ENCODE peak calls at places on chromosomes 2 and 18, in seven cellular contexts. One of them, this sample, is unnamed.

GRCh38 chr18:903703-904102 is 968 bp upstream of the ADCYAP1 start:
- DNase-seq in heart left ventricle: peak
- DNase-seq in A673: peak
- DNase-seq in mammary epithelial cell: peak
- DNase-seq in CD8-positive, alpha-beta T cell: peak
- DNase-seq in cardiac muscle cell: peak
- DNase-seq in AG04450: peak
- DNase-seq in this sample: peak

GRCh38 chr2:111634050-111634784 is 249.8 kb downstream of the ANAPC1 start:
- DNase-seq in A673: no peak
- DNase-seq in AG04450: peak
- DNase-seq in mammary epithelial cell: peak
- DNase-seq in cardiac muscle cell: peak
- DNase-seq in heart left ventricle: no peak
- DNase-seq in CD8-positive, alpha-beta T cell: no peak
- DNase-seq in this sample: no peak

GRCh38 chr2:14340703-14341102 is 291.8 kb upstream of the LRATD1 start:
- DNase-seq in CD8-positive, alpha-beta T cell: no peak
- DNase-seq in heart left ventricle: no peak
- DNase-seq in cardiac muscle cell: no peak
- DNase-seq in A673: no peak
- DNase-seq in mammary epithelial cell: no peak
- DNase-seq in AG04450: no peak
- DNase-seq in this sample: no peak

GRCh38 chr2:232339121-232340081 is 39.1 kb upstream of the ALPP start:
- DNase-seq in mammary epithelial cell: no peak
- DNase-seq in AG04450: no peak
- DNase-seq in cardiac muscle cell: no peak
- DNase-seq in A673: no peak
- DNase-seq in CD8-positive, alpha-beta T cell: no peak
- DNase-seq in heart left ventricle: peak
- DNase-seq in this sample: no peak

GRCh38 chr2:145931836-145932352 is 1412.0 kb upstream of the ZEB2 start:
- DNase-seq in A673: peak
- DNase-seq in mammary epithelial cell: no peak
- DNase-seq in cardiac muscle cell: no peak
- DNase-seq in AG04450: no peak
- DNase-seq in CD8-positive, alpha-beta T cell: no peak
- DNase-seq in heart left ventricle: no peak
- DNase-seq in this sample: no peak

GRCh38 chr18:56433919-56434318 is 204.5 kb downstream of the TXNL1 start:
- DNase-seq in mammary epithelial cell: no peak
- DNase-seq in heart left ventricle: no peak
- DNase-seq in CD8-positive, alpha-beta T cell: no peak
- DNase-seq in cardiac muscle cell: no peak
- DNase-seq in AG04450: no peak
- DNase-seq in A673: no peak
- DNase-seq in this sample: no peak

GRCh38 chr2:113179446-113180045 is 5.8 kb downstream of the PSD4 start:
- DNase-seq in mammary epithelial cell: no peak
- DNase-seq in heart left ventricle: no peak
- DNase-seq in AG04450: no peak
- DNase-seq in CD8-positive, alpha-beta T cell: no peak
- DNase-seq in cardiac muscle cell: no peak
- DNase-seq in A673: no peak
- DNase-seq in this sample: no peak

GRCh38 chr18:23871410-23871809 is 143.1 kb upstream of the TTC39C start:
- DNase-seq in AG04450: no peak
- DNase-seq in A673: peak
- DNase-seq in CD8-positive, alpha-beta T cell: peak
- DNase-seq in mammary epithelial cell: peak
- DNase-seq in heart left ventricle: no peak
- DNase-seq in cardiac muscle cell: peak
- DNase-seq in this sample: no peak

GRCh38 chr2:55225481-55226020 is 6.5 kb downstream of the CLHC1 start:
- DNase-seq in mammary epithelial cell: no peak
- DNase-seq in CD8-positive, alpha-beta T cell: no peak
- DNase-seq in AG04450: no peak
- DNase-seq in A673: no peak
- DNase-seq in heart left ventricle: no peak
- DNase-seq in cardiac muscle cell: no peak
- DNase-seq in this sample: no peak

GRCh38 chr2:120767486-120768005 is 31.9 kb downstream of the GLI2 start:
- DNase-seq in CD8-positive, alpha-beta T cell: no peak
- DNase-seq in heart left ventricle: peak
- DNase-seq in AG04450: no peak
- DNase-seq in mammary epithelial cell: no peak
- DNase-seq in cardiac muscle cell: no peak
- DNase-seq in A673: no peak
- DNase-seq in this sample: no peak

GRCh38 chr2:12987246-12987645 is 270.5 kb downstream of the TRIB2 start:
- DNase-seq in AG04450: no peak
- DNase-seq in cardiac muscle cell: no peak
- DNase-seq in heart left ventricle: no peak
- DNase-seq in mammary epithelial cell: no peak
- DNase-seq in CD8-positive, alpha-beta T cell: no peak
- DNase-seq in A673: no peak
- DNase-seq in this sample: no peak

GRCh38 chr2:12988279-12988678 is 271.5 kb downstream of the TRIB2 start:
- DNase-seq in AG04450: no peak
- DNase-seq in A673: no peak
- DNase-seq in mammary epithelial cell: no peak
- DNase-seq in cardiac muscle cell: no peak
- DNase-seq in heart left ventricle: no peak
- DNase-seq in CD8-positive, alpha-beta T cell: no peak
- DNase-seq in this sample: no peak

DNA sequence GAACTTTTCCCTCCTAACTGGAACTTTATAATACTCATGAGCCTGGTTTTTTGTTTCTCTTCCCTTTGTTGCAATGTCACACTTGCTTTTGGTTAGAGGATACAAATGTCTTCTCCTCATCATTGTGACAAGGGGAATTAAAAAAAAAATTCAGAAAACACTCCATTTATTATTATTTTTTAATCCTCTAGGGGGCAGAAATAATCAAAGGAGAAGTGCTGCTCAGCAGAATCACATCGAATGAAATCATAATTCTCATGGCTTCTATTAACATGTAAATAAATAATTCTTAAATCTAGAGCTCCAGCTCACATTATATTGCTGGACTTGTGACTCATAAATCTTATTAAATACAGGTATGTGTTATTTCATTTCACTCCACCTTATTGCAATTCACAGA is 273.8 kb downstream of the TRIB2 start:
- DNase-seq in CD8-positive, alpha-beta T cell: no peak
- DNase-seq in A673: peak
- DNase-seq in heart left ventricle: no peak
- DNase-seq in cardiac muscle cell: no peak
- DNase-seq in AG04450: no peak
- DNase-seq in mammary epithelial cell: no peak
- DNase-seq in this sample: no peak
- TF ChIP-seq CTCF in CD8-positive, alpha-beta T cell: peak
- TF ChIP-seq CTCF in A673: peak
- TF ChIP-seq CTCF in heart left ventricle: no peak
- TF ChIP-seq CTCF in cardiac muscle cell: peak
- TF ChIP-seq CTCF in AG04450: peak
- TF ChIP-seq CTCF in mammary epithelial cell: peak
- TF ChIP-seq CTCF in this sample: peak

GRCh38 chr18:32769242-32770180 is 3.3 kb downstream of the KLHL14 start:
- DNase-seq in mammary epithelial cell: no peak
- DNase-seq in A673: no peak
- DNase-seq in cardiac muscle cell: no peak
- DNase-seq in CD8-positive, alpha-beta T cell: no peak
- DNase-seq in heart left ventricle: no peak
- DNase-seq in AG04450: no peak
- DNase-seq in this sample: no peak
- H3K4me3 ChIP-seq in mammary epithelial cell: no peak
- H3K4me3 ChIP-seq in A673: peak
- H3K4me3 ChIP-seq in cardiac muscle cell: peak
- H3K4me3 ChIP-seq in CD8-positive, alpha-beta T cell: no peak
- H3K4me3 ChIP-seq in heart left ventricle: no peak
- H3K4me3 ChIP-seq in AG04450: no peak
- H3K4me3 ChIP-seq in this sample: no peak

GRCh38 chr2:223860809-223861738 is 23.7 kb upstream of the AP1S3 start:
- DNase-seq in AG04450: no peak
- DNase-seq in A673: no peak
- DNase-seq in mammary epithelial cell: peak
- DNase-seq in CD8-positive, alpha-beta T cell: no peak
- DNase-seq in cardiac muscle cell: peak
- DNase-seq in heart left ventricle: no peak
- DNase-seq in this sample: no peak
- TF ChIP-seq CTCF in AG04450: no peak
- TF ChIP-seq CTCF in A673: no peak
- TF ChIP-seq CTCF in mammary epithelial cell: peak
- TF ChIP-seq CTCF in CD8-positive, alpha-beta T cell: no peak
- TF ChIP-seq CTCF in cardiac muscle cell: peak
- TF ChIP-seq CTCF in heart left ventricle: no peak
- TF ChIP-seq CTCF in this sample: no peak

GRCh38 chr18:69400976-69401474 is 337 bp downstream of the DOK6 start:
- DNase-seq in cardiac muscle cell: peak
- DNase-seq in CD8-positive, alpha-beta T cell: no peak
- DNase-seq in AG04450: no peak
- DNase-seq in heart left ventricle: peak
- DNase-seq in A673: peak
- DNase-seq in mammary epithelial cell: no peak
- DNase-seq in this sample: no peak
- H3K4me3 ChIP-seq in cardiac muscle cell: peak
- H3K4me3 ChIP-seq in CD8-positive, alpha-beta T cell: no peak
- H3K4me3 ChIP-seq in AG04450: peak
- H3K4me3 ChIP-seq in heart left ventricle: peak
- H3K4me3 ChIP-seq in A673: peak
- H3K4me3 ChIP-seq in mammary epithelial cell: no peak
- H3K4me3 ChIP-seq in this sample: no peak

GRCh38 chr18:34817636-34818035 is 107.5 kb downstream of the DTNA start:
- DNase-seq in A673: no peak
- DNase-seq in AG04450: no peak
- DNase-seq in cardiac muscle cell: no peak
- DNase-seq in heart left ventricle: no peak
- DNase-seq in CD8-positive, alpha-beta T cell: no peak
- DNase-seq in mammary epithelial cell: no peak
- DNase-seq in this sample: no peak

GRCh38 chr18:34818069-34818468 is 108.0 kb downstream of the DTNA start:
- DNase-seq in A673: no peak
- DNase-seq in cardiac muscle cell: no peak
- DNase-seq in heart left ventricle: no peak
- DNase-seq in AG04450: no peak
- DNase-seq in mammary epithelial cell: no peak
- DNase-seq in CD8-positive, alpha-beta T cell: no peak
- DNase-seq in this sample: no peak

GRCh38 chr18:34820360-34820759 is 110.3 kb downstream of the DTNA start:
- DNase-seq in AG04450: no peak
- DNase-seq in CD8-positive, alpha-beta T cell: no peak
- DNase-seq in heart left ventricle: no peak
- DNase-seq in cardiac muscle cell: no peak
- DNase-seq in A673: no peak
- DNase-seq in mammary epithelial cell: no peak
- DNase-seq in this sample: no peak

GRCh38 chr18:34816183-34816582 is 106.1 kb downstream of the DTNA start:
- DNase-seq in cardiac muscle cell: no peak
- DNase-seq in AG04450: no peak
- DNase-seq in A673: no peak
- DNase-seq in mammary epithelial cell: no peak
- DNase-seq in heart left ventricle: no peak
- DNase-seq in CD8-positive, alpha-beta T cell: no peak
- DNase-seq in this sample: no peak

DNA sequence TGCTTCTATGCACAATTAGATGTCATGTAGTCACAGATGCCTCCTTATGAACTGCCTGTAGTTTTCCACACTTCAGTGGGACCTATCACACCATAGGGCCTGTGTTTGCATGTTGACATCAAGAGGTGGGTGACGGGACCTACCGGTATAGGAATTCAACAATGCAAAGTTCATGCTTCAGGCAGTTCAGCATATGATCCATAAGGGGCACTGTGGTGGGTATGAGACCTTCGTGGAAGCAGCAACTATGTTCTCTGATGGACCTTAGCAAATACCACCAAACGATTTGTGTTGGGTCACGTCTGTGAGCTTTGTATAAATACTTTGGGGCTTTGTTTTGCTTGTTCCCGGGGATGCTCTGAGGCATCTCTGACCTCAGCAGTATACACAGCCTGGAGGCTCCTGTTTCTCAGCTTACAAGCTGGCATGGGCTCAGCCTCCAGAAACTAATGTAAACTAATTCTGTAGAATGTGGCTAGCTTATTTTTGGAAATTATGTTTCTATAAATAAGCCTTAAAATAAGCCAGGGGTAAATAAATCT is 111.6 kb downstream of the DTNA start:
- DNase-seq in CD8-positive, alpha-beta T cell: no peak
- DNase-seq in cardiac muscle cell: no peak
- DNase-seq in A673: no peak
- DNase-seq in mammary epithelial cell: no peak
- DNase-seq in AG04450: peak
- DNase-seq in heart left ventricle: no peak
- DNase-seq in this sample: no peak
- TF ChIP-seq CTCF in CD8-positive, alpha-beta T cell: no peak
- TF ChIP-seq CTCF in cardiac muscle cell: no peak
- TF ChIP-seq CTCF in A673: peak
- TF ChIP-seq CTCF in mammary epithelial cell: no peak
- TF ChIP-seq CTCF in AG04450: peak
- TF ChIP-seq CTCF in heart left ventricle: no peak
- TF ChIP-seq CTCF in this sample: no peak

DNA sequence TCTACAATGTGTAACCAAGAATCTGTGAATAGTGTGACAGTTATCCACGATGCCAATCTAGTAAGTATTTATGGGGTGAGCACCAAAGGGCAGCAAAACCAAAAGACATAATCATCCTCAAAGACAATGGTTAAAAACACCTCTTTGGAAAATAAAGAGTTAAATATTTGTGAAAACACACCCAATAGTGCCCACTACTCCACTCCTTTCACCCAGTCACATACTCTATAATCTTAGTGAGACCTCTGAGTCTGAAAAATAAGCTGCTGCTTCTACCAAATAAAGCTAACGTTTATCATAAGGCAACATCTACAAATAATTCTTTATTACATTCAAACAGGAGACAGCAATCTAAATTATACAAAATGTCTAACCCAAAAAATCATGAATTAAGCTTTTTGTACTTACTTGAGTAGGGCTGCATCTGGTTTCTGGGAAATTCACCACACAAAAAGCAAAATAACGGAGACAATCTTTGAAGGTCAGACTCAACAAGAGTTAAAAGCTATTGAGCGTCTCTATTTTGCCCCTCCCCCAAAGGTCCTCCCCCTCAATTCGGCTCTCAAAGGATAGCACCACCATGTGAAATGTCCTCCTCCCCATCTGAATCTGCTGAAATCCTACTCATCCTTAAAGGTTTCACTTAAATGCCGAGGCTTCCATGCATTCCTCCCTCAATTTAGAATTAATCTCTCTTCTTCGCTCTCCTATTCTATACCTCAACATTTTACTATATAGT is 2.0 kb downstream of the RAPH1 start:
- DNase-seq in AG04450: no peak
- DNase-seq in heart left ventricle: peak
- DNase-seq in CD8-positive, alpha-beta T cell: no peak
- DNase-seq in mammary epithelial cell: peak
- DNase-seq in cardiac muscle cell: peak
- DNase-seq in A673: peak
- DNase-seq in this sample: no peak
- H3K4me3 ChIP-seq in AG04450: peak
- H3K4me3 ChIP-seq in heart left ventricle: peak
- H3K4me3 ChIP-seq in CD8-positive, alpha-beta T cell: no peak
- H3K4me3 ChIP-seq in mammary epithelial cell: peak
- H3K4me3 ChIP-seq in cardiac muscle cell: peak
- H3K4me3 ChIP-seq in A673: peak
- H3K4me3 ChIP-seq in this sample: no peak